ENCODE peak calls at places on chromosomes 11 and 22, in four cellular contexts. L, U, Q and O are unnamed samples. For H3K4me1, the result is how much of the 10 kb centered on the place peaks cover.

GRCh38 chr11:93775289-93775688 is 8.8 kb upstream of the MED17 start:
- DNase-seq in L (no peak), U (no peak), Q (no peak), O (no peak)

GRCh38 chr11:57781529-57781943 is 19.9 kb downstream of the CTNND1 start:
- DNase-seq in L (peak), U (peak), Q (no peak), O (no peak)

GRCh38 chr22:40347300-40347699 is 1.0 kb downstream of the ADSL start:
- DNase-seq in L (no peak), U (no peak), Q (no peak), O (no peak)

GRCh38 chr11:61671527-61671926 is 8.7 kb upstream of the DAGLA start:
- DNase-seq in L (no peak), U (no peak), Q (no peak), O (no peak)

GRCh38 chr11:34235189-34235588 is 122.6 kb downstream of the ABTB2 start:
- DNase-seq in L (no peak), U (no peak), Q (peak), O (no peak)

GRCh38 chr11:119168471-119169271 is at the start of gene NLRX1:
- DNase-seq in L (peak), U (peak), Q (peak), O (peak)

GRCh38 chr11:86183694-86184093 is 60.9 kb upstream of the EED start:
- DNase-seq in L (no peak), U (peak), Q (no peak), O (no peak)

GRCh38 chr11:57703341-57703740 is 8.7 kb downstream of the MED19 start:
- DNase-seq in L (no peak), U (peak), Q (no peak), O (peak)

GRCh38 chr11:104609766-104610165 is 288.5 kb downstream of the CASP12 start:
- DNase-seq in L (no peak), U (no peak), Q (no peak), O (no peak)

GRCh38 chr11:62394825-62395538 is 23.9 kb upstream of the SCGB1A1 start:
- DNase-seq in L (peak), U (peak), Q (peak), O (peak)

GRCh38 chr11:26974068-26974790 is 19.7 kb upstream of the FIBIN start:
- DNase-seq in L (no peak), U (peak), Q (no peak), O (peak)

GRCh38 chr11:60764879-60765278 is 8.2 kb downstream of the MS4A15 start:
- DNase-seq in L (no peak), U (no peak), Q (no peak), O (no peak)

GRCh38 chr11:117657801-117658200 is 139.2 kb downstream of the DSCAML1 start:
- DNase-seq in L (no peak), U (no peak), Q (no peak), O (no peak)

GRCh38 chr11:63911876-63912275 is 5.1 kb downstream of the RCOR2 start:
- DNase-seq in L (no peak), U (no peak), Q (no peak), O (no peak)

GRCh38 chr11:63915961-63916836 is 765 bp downstream of the RCOR2 start:
- DNase-seq in L (no peak), U (no peak), Q (no peak), O (no peak)

GRCh38 chr11:63914896-63915681 is 1.9 kb downstream of the RCOR2 start:
- DNase-seq in L (no peak), U (no peak), Q (no peak), O (no peak)

GRCh38 chr11:63912678-63913077 is 4.3 kb downstream of the RCOR2 start:
- DNase-seq in L (no peak), U (no peak), Q (no peak), O (no peak)

DNA sequence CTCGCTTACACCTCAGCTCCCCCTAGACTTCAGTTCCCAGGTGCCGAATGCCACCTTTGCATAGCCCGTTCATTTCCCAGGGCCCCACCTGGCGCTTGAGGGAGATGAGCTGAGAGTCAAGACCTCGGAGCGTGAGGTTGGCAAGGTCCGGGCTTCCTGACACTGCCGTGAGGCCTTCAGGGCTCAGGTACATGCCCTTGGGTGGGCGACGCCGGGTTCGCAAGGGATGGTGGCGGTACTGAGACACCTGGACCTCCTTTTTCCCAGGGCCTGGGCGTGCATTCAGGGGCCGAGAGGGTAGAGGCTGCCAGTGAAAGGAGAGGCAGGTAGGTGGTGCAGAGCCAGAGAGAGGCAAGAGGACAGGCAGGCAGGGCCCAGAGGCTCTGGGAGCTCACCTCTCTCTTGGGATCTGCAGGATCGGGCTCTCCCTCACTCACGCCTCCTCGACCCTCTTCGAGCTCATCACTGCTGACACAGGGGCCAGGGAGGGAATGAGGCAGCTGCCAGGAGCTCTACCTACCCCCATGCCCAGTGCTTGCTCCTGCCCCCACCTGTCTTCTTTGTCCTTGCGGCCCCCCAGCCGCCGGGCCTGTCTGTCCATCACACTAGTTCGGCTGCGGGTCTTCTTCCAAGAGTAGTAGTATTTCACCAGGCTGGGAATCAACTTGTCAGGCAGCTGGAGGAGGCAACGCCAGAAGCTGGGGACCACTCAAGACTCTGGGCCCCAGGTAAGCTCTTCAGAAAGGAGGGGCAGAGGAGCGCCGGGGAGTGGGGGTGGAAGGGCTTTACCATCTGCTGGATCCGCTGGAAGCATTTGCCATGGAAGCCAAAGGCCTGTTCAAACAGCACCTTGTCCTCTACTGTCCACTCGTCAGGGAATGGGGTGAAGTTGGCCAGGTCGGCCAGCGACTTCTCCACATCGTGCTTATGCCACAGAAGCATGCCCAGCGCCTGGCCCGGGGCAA is 2.8 kb downstream of the RCOR2 start:
- DNase-seq in L (no peak), U (no peak), Q (no peak), O (no peak)
- H3K4me1 ChIP-seq in L (under half), U (under half), Q (under half), O (under half)

GRCh38 chr11:92711913-92712312 is 257.5 kb upstream of the MTNR1B start:
- DNase-seq in L (no peak), U (no peak), Q (no peak), O (no peak)

GRCh38 chr11:92714111-92714510 is 255.3 kb upstream of the MTNR1B start:
- DNase-seq in L (no peak), U (no peak), Q (no peak), O (no peak)

GRCh38 chr11:92707665-92708064 is 261.8 kb upstream of the MTNR1B start:
- DNase-seq in L (no peak), U (no peak), Q (no peak), O (peak)

GRCh38 chr11:92707173-92707619 is 262.3 kb upstream of the MTNR1B start:
- DNase-seq in L (no peak), U (no peak), Q (no peak), O (no peak)

GRCh38 chr11:92709329-92709728 is 260.1 kb upstream of the MTNR1B start:
- DNase-seq in L (no peak), U (no peak), Q (no peak), O (no peak)
- H3K27ac ChIP-seq in L (no peak), U (no peak), Q (no peak), O (no peak)

GRCh38 chr11:36009469-36009868 is 65.6 kb downstream of the LDLRAD3 start:
- DNase-seq in L (no peak), U (peak), Q (no peak), O (peak)

GRCh38 chr11:36010010-36010740 is 66.3 kb downstream of the LDLRAD3 start:
- DNase-seq in L (no peak), U (peak), Q (no peak), O (no peak)

GRCh38 chr11:36007127-36007824 is 63.4 kb downstream of the LDLRAD3 start:
- DNase-seq in L (no peak), U (no peak), Q (no peak), O (no peak)

GRCh38 chr11:36008576-36008975 is 64.7 kb downstream of the LDLRAD3 start:
- DNase-seq in L (no peak), U (peak), Q (no peak), O (peak)

DNA sequence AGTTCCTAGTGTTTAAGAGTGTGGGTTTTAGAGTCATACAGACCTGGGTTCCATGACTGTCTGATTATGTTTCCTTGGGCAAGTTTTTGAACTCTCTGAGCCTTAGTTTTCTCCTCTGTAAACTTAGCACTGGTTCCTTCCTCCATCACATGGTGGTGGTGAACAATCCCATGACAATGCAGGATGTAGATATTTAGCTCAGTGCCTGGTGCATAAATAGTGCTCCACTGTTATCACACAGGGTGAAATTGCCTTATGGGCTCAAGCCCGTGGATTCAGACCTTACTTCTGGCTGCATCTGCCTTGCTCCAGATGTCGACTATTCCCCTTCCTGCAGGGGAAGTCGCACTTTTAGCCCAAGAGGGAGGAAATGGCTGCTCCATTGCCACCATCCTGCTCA is 62.7 kb downstream of the LDLRAD3 start:
- DNase-seq in L (no peak), U (peak), Q (no peak), O (no peak)
- H3K4me1 ChIP-seq in L (under half), U (under half), Q (under half), O (under half)

GRCh38 chr11:66915866-66916265 is 42.3 kb downstream of the PC start:
- DNase-seq in L (no peak), U (no peak), Q (no peak), O (no peak)
- H3K27ac ChIP-seq in L (no peak), U (no peak), Q (no peak), O (no peak)

DNA sequence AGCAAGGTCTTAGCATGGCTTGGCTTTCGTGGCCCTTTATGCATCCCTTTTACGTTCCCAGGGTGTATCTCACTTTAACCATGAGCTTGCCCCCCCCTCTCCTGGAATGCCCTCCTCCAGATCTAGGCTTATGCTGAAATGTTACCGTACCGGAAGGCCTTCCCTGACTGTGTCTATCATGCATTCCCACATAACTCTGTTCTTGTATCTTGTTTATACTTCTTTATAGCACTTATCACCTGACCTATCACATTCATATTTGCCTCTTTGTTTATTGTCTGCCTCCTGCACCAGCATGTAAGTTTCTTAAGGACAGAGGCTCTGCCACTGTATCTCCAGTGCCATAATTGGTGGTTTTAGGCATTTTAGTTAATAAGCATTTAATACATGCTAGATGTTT is 38.9 kb downstream of the PPFIBP2 start:
- DNase-seq in L (no peak), U (no peak), Q (no peak), O (no peak)
- H3K4me1 ChIP-seq in L (under half), U (under half), Q (under half), O (under half)

GRCh38 chr11:68213555-68214172 is 568 bp upstream of the KMT5B start:
- DNase-seq in L (peak), U (peak), Q (peak), O (peak)

GRCh38 chr11:68211546-68211945 is 1.6 kb downstream of the KMT5B start:
- DNase-seq in L (no peak), U (no peak), Q (no peak), O (no peak)

GRCh38 chr11:68214173-68215086 is 1.3 kb upstream of the KMT5B start:
- DNase-seq in L (peak), U (no peak), Q (no peak), O (no peak)

GRCh38 chr11:68213135-68213515 is at the start of gene KMT5B:
- DNase-seq in L (peak), U (peak), Q (no peak), O (no peak)

DNA sequence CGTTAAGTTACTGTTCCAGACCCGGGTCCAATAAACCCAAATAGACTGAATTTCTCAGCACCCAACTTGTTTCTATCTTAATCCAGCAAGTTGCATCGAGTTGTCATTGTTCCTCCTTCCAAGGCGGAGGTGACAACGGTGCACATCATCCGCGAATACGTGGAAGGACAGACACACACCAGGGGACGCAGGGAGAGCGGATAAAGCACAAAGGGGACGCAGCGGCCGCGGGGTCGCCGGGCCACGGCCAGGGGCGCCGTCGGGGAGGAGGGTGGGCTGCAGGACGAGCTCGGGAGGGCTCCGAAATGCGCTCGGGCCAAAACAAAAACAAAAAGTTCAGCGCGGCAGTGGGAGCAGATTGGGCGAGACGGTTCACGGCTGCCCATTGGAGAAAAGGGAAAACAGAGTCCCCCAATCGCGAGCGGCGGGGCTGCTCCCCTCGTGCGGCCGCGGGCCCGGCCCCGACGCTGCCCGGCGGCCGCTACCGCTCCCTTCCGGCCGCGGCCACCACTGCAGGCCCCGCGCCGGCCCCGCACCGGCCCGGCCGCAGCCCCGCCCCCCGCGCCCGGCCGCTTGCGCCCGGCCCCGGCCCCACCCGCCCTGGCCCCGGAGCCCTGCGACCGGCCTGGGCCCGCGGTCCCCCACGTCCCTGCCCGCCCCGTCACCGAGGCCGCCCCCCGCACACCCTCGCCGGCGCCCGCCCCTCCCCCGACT is 518 bp downstream of the KMT5B start:
- DNase-seq in L (peak), U (peak), Q (peak), O (peak)
- H3K27ac ChIP-seq in L (peak), U (peak), Q (peak), O (peak)

GRCh38 chr22:36324414-36324813 is 63.4 kb downstream of the MYH9 start:
- DNase-seq in L (no peak), U (no peak), Q (no peak), O (no peak)

GRCh38 chr22:36323855-36324331 is 63.9 kb downstream of the MYH9 start:
- DNase-seq in L (no peak), U (no peak), Q (no peak), O (peak)

GRCh38 chr22:36323182-36323854 is 64.4 kb downstream of the MYH9 start:
- DNase-seq in L (peak), U (peak), Q (no peak), O (peak)

GRCh38 chr22:36321797-36322601 is 65.8 kb downstream of the MYH9 start:
- DNase-seq in L (no peak), U (no peak), Q (no peak), O (no peak)

GRCh38 chr22:36322602-36322915 is 65.2 kb downstream of the MYH9 start:
- DNase-seq in L (no peak), U (no peak), Q (no peak), O (no peak)
- H3K4me1 ChIP-seq in L (under half), U (under half), Q (under half), O (under half)

GRCh38 chr11:78783301-78783700 is 208.6 kb upstream of the NARS2 start:
- DNase-seq in L (no peak), U (no peak), Q (no peak), O (no peak)
- H3K27ac ChIP-seq in L (no peak), U (no peak), Q (no peak), O (no peak)

GRCh38 chr11:2806351-2807058 is 79.1 kb downstream of the CDKN1C start:
- DNase-seq in L (peak), U (no peak), Q (no peak), O (no peak)

GRCh38 chr11:2807801-2808241 is 77.8 kb downstream of the CDKN1C start:
- DNase-seq in L (peak), U (no peak), Q (no peak), O (no peak)

GRCh38 chr11:2805388-2806057 is 80.1 kb downstream of the CDKN1C start:
- DNase-seq in L (no peak), U (no peak), Q (no peak), O (no peak)

GRCh38 chr11:2808850-2809847 is 76.4 kb downstream of the CDKN1C start:
- DNase-seq in L (no peak), U (no peak), Q (no peak), O (no peak)

GRCh38 chr11:2807276-2807681 is 78.3 kb downstream of the CDKN1C start:
- DNase-seq in L (peak), U (no peak), Q (no peak), O (peak)
- H3K4me1 ChIP-seq in L (under half), U (under half), Q (under half), O (under half)

GRCh38 chr11:130403301-130403804 is 25.1 kb downstream of the ADAMTS8 start:
- DNase-seq in L (no peak), U (peak), Q (no peak), O (peak)

GRCh38 chr11:130403967-130404366 is 24.4 kb downstream of the ADAMTS8 start:
- DNase-seq in L (no peak), U (no peak), Q (no peak), O (no peak)

GRCh38 chr11:130397780-130398179 is 30.6 kb downstream of the ADAMTS8 start:
- DNase-seq in L (no peak), U (no peak), Q (no peak), O (no peak)

GRCh38 chr11:130399196-130399595 is 29.2 kb downstream of the ADAMTS8 start:
- DNase-seq in L (no peak), U (no peak), Q (no peak), O (no peak)

DNA sequence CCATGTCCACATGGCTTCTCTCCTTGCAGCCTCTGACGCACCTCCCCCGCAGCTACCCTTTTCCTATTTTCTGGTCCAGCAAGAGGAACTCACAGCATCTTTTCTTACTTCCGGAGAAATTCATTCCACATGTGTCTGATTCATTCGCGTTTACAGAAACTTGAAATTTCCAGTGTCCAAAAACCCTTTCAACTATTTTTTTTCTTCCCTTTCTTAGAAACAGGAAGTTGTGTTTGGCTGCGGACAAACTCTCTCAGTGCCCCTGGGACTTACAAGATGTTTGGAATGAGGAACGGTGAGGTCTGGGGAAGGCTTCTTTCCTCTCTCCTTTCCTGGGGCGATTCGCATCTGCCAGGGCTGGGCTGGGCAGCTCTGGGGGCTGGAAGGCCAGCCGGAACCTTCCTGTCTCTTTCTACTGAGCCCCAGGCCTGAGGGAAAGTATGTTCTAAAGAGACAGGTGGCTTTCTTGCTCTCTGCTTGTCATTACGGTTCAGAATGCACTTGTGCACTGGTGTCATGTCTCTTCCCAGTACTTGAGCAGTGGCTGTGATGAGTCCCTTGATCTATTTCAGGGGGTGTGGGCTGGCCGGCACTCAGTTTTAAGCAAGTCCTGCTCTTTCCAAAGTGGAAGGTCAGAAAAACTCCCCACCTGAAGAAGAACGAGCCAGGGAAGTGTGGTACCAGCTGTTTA is 27.5 kb downstream of the ADAMTS8 start:
- DNase-seq in L (no peak), U (peak), Q (no peak), O (peak)
- H3K27ac ChIP-seq in L (peak), U (peak), Q (no peak), O (no peak)